ENCODE peak calls at places on chromosomes 7 and 10, in eight cellular contexts. I, E, H, A, Z, K, P and B are unnamed samples.

GRCh38 chr10:14386202-14386593 is 55.5 kb upstream of the FRMD4A start:
- DNase-seq in A (no peak), K (no peak), H (peak), E (peak), I (no peak), P (no peak), Z (no peak), B (peak)

GRCh38 chr10:100895896-100896295 is 16.9 kb upstream of the SLF2 start:
- DNase-seq in P (no peak), H (no peak), A (no peak), E (no peak), I (no peak), K (no peak), Z (no peak), B (no peak)

GRCh38 chr10:26881600-26882331 is 21.0 kb upstream of the ABI1 start:
- DNase-seq in H (peak), K (no peak), A (no peak), E (peak), P (no peak), I (no peak), Z (no peak), B (no peak)

GRCh38 chr7:27872281-27873005 is 132.5 kb downstream of the TAX1BP1 start:
- DNase-seq in P (no peak), K (no peak), I (no peak), Z (no peak), E (no peak), A (no peak), H (no peak), B (no peak)

GRCh38 chr10:89663144-89663543 is 18.1 kb upstream of the PANK1 start:
- DNase-seq in A (no peak), Z (no peak), K (no peak), I (no peak), E (no peak), P (no peak), H (no peak), B (no peak)

GRCh38 chr7:79434867-79435266 is 18.6 kb downstream of the MAGI2 start:
- DNase-seq in I (no peak), A (no peak), P (no peak), K (no peak), Z (no peak), E (no peak), H (no peak), B (no peak)

GRCh38 chr10:47412869-47413268 is 28.8 kb upstream of the ZNF488 start:
- DNase-seq in P (no peak), H (peak), K (no peak), Z (no peak), I (no peak), A (no peak), E (peak), B (no peak)

GRCh38 chr7:6375346-6376101 is 72.2 kb downstream of the DAGLB start:
- DNase-seq in I (no peak), H (no peak), A (no peak), E (peak), P (no peak), K (no peak), Z (no peak), B (no peak)

GRCh38 chr10:94108200-94108599 is 114.5 kb downstream of the PLCE1 start:
- DNase-seq in K (no peak), I (no peak), E (peak), A (no peak), Z (no peak), P (no peak), H (peak), B (peak)

GRCh38 chr10:43969506-43969905 is 320.8 kb upstream of the ZNF32 start:
- DNase-seq in K (no peak), Z (no peak), A (no peak), H (no peak), E (no peak), I (no peak), P (no peak), B (no peak)

GRCh38 chr10:102254426-102254825 is 9.1 kb downstream of the GBF1 start:
- DNase-seq in E (no peak), H (no peak), Z (no peak), K (no peak), A (no peak), P (no peak), I (no peak), B (no peak)

GRCh38 chr7:5064391-5065106 is 18.9 kb downstream of the RBAK start:
- DNase-seq in I (no peak), H (peak), E (peak), K (no peak), A (no peak), P (no peak), Z (no peak), B (no peak)

GRCh38 chr10:6130851-6131470 is 42.1 kb downstream of the RBM17 start:
- DNase-seq in K (no peak), E (no peak), I (no peak), A (peak), P (no peak), H (no peak), Z (no peak), B (no peak)

GRCh38 chr7:82257118-82257695 is 186.4 kb downstream of the CACNA2D1 start:
- DNase-seq in A (no peak), E (no peak), K (no peak), Z (no peak), H (no peak), I (no peak), P (no peak), B (no peak)

GRCh38 chr10:24503627-24504320 is 219.9 kb downstream of the ARHGAP21 start:
- DNase-seq in K (no peak), Z (no peak), H (peak), P (no peak), E (peak), I (no peak), A (no peak), B (no peak)

GRCh38 chr7:5477723-5478531 is 54.3 kb upstream of the TNRC18 start:
- DNase-seq in Z (no peak), K (no peak), P (no peak), H (no peak), E (no peak), A (no peak), I (no peak), B (no peak)

GRCh38 chr10:110456523-110457091 is 41.1 kb upstream of the DUSP5 start:
- DNase-seq in A (no peak), I (no peak), H (peak), E (no peak), K (no peak), Z (no peak), P (no peak), B (peak)

GRCh38 chr10:95741807-95742528 is 14.0 kb upstream of the ENTPD1 start:
- DNase-seq in A (no peak), Z (no peak), K (no peak), H (no peak), P (no peak), E (no peak), I (no peak), B (no peak)

GRCh38 chr7:35648367-35648766 is 46.6 kb downstream of the HERPUD2 start:
- DNase-seq in E (no peak), I (no peak), H (no peak), A (no peak), K (no peak), P (no peak), Z (no peak), B (no peak)

GRCh38 chr7:20199015-20199737 is 18.0 kb downstream of the MACC1 start:
- DNase-seq in K (no peak), P (no peak), H (peak), I (peak), A (peak), E (no peak), Z (peak), B (peak)

GRCh38 chr10:114479307-114479706 is 75.0 kb upstream of the AFAP1L2 start:
- DNase-seq in E (no peak), Z (no peak), A (no peak), K (no peak), I (no peak), P (no peak), H (no peak), B (no peak)

GRCh38 chr10:69856601-69857166 is 55.0 kb downstream of the COL13A1 start:
- DNase-seq in K (no peak), P (no peak), Z (no peak), H (no peak), E (no peak), A (no peak), I (no peak), B (no peak)
- H3K27ac ChIP-seq in K (no peak), P (no peak), Z (no peak), H (no peak), E (no peak), A (no peak), I (no peak), B (no peak)

GRCh38 chr7:155467846-155468821 is 10.2 kb downstream of the EN2 start:
- DNase-seq in H (no peak), I (no peak), Z (peak), K (no peak), E (no peak), A (no peak), P (no peak), B (no peak)
- H3K27ac ChIP-seq in H (no peak), I (no peak), Z (no peak), K (no peak), E (no peak), A (no peak), P (no peak), B (no peak)

GRCh38 chr7:112052507-112052906 is 153.7 kb downstream of the DOCK4 start:
- DNase-seq in K (no peak), H (no peak), A (no peak), E (no peak), Z (no peak), P (no peak), I (no peak), B (no peak)
- H3K27ac ChIP-seq in K (no peak), H (peak), A (no peak), E (no peak), Z (no peak), P (no peak), I (no peak), B (no peak)

GRCh38 chr7:41566581-41566980 is 136.3 kb downstream of the INHBA start:
- DNase-seq in K (no peak), E (no peak), H (no peak), A (no peak), P (no peak), I (no peak), Z (no peak), B (no peak)

GRCh38 chr7:41565655-41566054 is 137.2 kb downstream of the INHBA start:
- DNase-seq in K (no peak), A (no peak), H (no peak), Z (no peak), I (no peak), E (no peak), P (no peak), B (no peak)

GRCh38 chr7:41568135-41568534 is 134.8 kb downstream of the INHBA start:
- DNase-seq in A (no peak), E (no peak), P (no peak), H (no peak), I (no peak), K (no peak), Z (no peak), B (no peak)

GRCh38 chr7:41570766-41571165 is 132.1 kb downstream of the INHBA start:
- DNase-seq in P (no peak), E (no peak), A (no peak), Z (no peak), I (no peak), K (no peak), H (peak), B (no peak)

GRCh38 chr7:41567350-41568114 is 135.4 kb downstream of the INHBA start:
- DNase-seq in K (no peak), P (no peak), A (no peak), E (peak), I (no peak), H (no peak), Z (no peak), B (no peak)
- H3K27ac ChIP-seq in K (no peak), P (no peak), A (no peak), E (no peak), I (no peak), H (no peak), Z (no peak), B (no peak)

DNA sequence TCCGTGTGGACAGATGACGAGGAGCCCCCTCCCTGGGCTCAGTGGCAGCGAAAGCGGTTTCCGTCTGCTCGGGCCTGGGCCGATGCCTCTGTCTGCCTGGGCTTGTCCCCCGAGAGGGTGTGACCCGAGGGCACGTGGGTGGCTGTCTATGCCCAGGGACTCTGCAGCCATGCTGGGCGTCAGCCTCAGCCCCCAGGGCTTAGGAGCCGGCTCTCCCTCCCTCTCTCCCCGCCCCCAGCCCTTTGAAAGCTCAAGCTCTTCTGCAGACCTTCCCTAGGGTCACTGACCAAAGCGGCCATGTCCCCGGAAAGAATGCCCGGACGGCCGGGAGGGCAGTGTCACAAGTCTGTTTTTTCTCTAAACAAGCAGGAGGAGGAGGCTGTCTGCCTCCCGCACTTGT is 7.1 kb downstream of the MICALL2 start:
- DNase-seq in K (no peak), Z (no peak), I (no peak), A (no peak), P (no peak), H (no peak), E (no peak), B (no peak)
- H3K27ac ChIP-seq in K (no peak), Z (no peak), I (no peak), A (no peak), P (no peak), H (no peak), E (no peak), B (no peak)